ENCODE peak calls at places on chromosomes 4 and X, in four cellular contexts. R is neural progenitor cell, W is natural killer cell, X is suprapubic skin. B is an unnamed sample.

GRCh38 chrX:26026179-26026578 is 112.0 kb upstream of the MAGEB18 start:
- DNase-seq in W (no peak), R (no peak), X (no peak), B (no peak)

GRCh38 chrX:9318761-9319160 is 146.1 kb upstream of the TBL1X start:
- DNase-seq in R (no peak), W (no peak), X (no peak), B (no peak)

GRCh38 chr4:99383381-99383780 is 30.8 kb upstream of the ADH1C start:
- DNase-seq in X (no peak), R (no peak), W (no peak), B (no peak)

GRCh38 chr4:15398732-15399131 is 29.1 kb upstream of the C1QTNF7 start:
- DNase-seq in R (no peak), X (no peak), W (no peak), B (no peak)

GRCh38 chr4:52266537-52267137 is 215.5 kb downstream of the SPATA18 start:
- DNase-seq in R (no peak), X (no peak), W (no peak), B (no peak)

GRCh38 chr4:96983830-96984229 is 1143.9 kb downstream of the PDHA2 start:
- DNase-seq in R (no peak), W (no peak), X (no peak), B (no peak)

GRCh38 chr4:109251396-109251795 is 51.1 kb downstream of the COL25A1 start:
- DNase-seq in X (no peak), W (no peak), R (no peak), B (no peak)

GRCh38 chr4:2714071-2714770 is 41.9 kb downstream of the TNIP2 start:
- DNase-seq in W (no peak), X (no peak), R (no peak), B (no peak)

GRCh38 chr4:3756343-3757059 is 9.7 kb upstream of the ADRA2C start:
- DNase-seq in X (no peak), W (no peak), R (no peak), B (no peak)

GRCh38 chrX:44036336-44036735 is 63.1 kb upstream of the NDP start:
- DNase-seq in R (no peak), W (no peak), X (no peak), B (no peak)

GRCh38 chrX:149513713-149514427 is 8.8 kb upstream of the IDS start:
- DNase-seq in X (no peak), R (no peak), W (peak; percentile 40), B (no peak)

GRCh38 chr4:142353149-142353738 is 492.9 kb downstream of the INPP4B start:
- DNase-seq in X (no peak), W (no peak), R (peak; percentile 85), B (no peak)

GRCh38 chrX:110791206-110791605 is 4.4 kb downstream of the CHRDL1 start:
- DNase-seq in W (no peak), R (no peak), X (no peak), B (no peak)

GRCh38 chrX:153412746-153413720 is 1.8 kb downstream of the ZFP92 start:
- DNase-seq in R (peak; percentile 18), W (no peak), X (no peak), B (no peak)

GRCh38 chrX:97398030-97398551 is 514.4 kb downstream of the RPA4 start:
- DNase-seq in X (no peak), R (no peak), W (no peak), B (no peak)

GRCh38 chr4:81724925-81725329 is 253.2 kb upstream of the RASGEF1B start:
- DNase-seq in X (no peak), R (peak; percentile 15), W (peak; percentile 30), B (peak; percentile 78)

GRCh38 chr4:114519368-114519767 is 79.2 kb upstream of the UGT8 start:
- DNase-seq in X (no peak), R (peak; percentile 10), W (no peak), B (no peak)

GRCh38 chr4:8547108-8547911 is 32.9 kb upstream of the GPR78 start:
- DNase-seq in R (peak; percentile 56), X (no peak), W (no peak), B (no peak)

GRCh38 chr4:152950402-152951274 is 14.5 kb downstream of the FHDC1 start:
- DNase-seq in X (no peak), R (no peak), W (no peak), B (no peak)

GRCh38 chr4:176957353-176958118 is 164.8 kb upstream of the VEGFC start:
- DNase-seq in W (no peak), X (no peak), R (no peak), B (no peak)

GRCh38 chr4:48986654-48987164 is 634 bp downstream of the CWH43 start:
- DNase-seq in X (no peak), W (no peak), R (no peak), B (no peak)

GRCh38 chrX:67720344-67720743 is 176.5 kb downstream of the AR start:
- DNase-seq in W (no peak), R (no peak), X (no peak), B (no peak)

GRCh38 chr4:147782087-147782781 is 50.3 kb downstream of the ARHGAP10 start:
- DNase-seq in R (no peak), W (no peak), X (no peak), B (no peak)

GRCh38 chrX:107684956-107685385 is 56.7 kb downstream of the PRPS1 start:
- DNase-seq in X (peak; percentile 85), R (no peak), W (no peak), B (peak; percentile 67)

GRCh38 chrX:137432609-137433008 is 133.3 kb upstream of the ZIC3 start:
- DNase-seq in X (no peak), W (no peak), R (peak; percentile 51), B (no peak)

GRCh38 chrX:86369847-86370630 is 221.8 kb downstream of the DACH2 start:
- DNase-seq in X (no peak), W (no peak), R (no peak), B (no peak)

GRCh38 chr4:120132935-120133334 is 66.3 kb upstream of the MAD2L1 start:
- DNase-seq in R (no peak), W (no peak), X (no peak), B (no peak)

DNA sequence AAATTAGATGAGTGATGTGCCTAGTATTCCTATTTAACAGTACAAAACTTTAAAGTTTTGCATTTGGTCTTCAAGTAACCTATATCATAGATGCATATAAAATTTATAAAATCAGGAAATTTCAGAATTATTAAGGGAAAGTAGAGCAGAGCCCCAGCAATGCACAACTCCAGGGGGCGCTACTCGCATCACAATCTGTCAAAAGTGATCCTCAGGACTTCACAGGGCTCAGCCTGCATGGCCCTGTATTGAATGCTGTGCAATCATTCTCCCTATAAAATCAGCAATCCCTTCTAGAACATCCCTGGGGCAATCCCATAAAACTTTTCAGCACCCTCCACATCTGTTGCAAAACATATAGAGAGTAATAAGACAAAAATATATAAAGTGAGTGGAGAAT is 12.4 kb upstream of the PPARGC1A start:
- DNase-seq in R (no peak), W (no peak), X (no peak), B (no peak)
- TF ChIP-seq CTCF in R (peak; percentile 50), W (no peak), X (no peak), B (no peak)

GRCh38 chrX:112868586-112868985 is 28.0 kb upstream of the AMOT start:
- DNase-seq in X (no peak), W (no peak), R (no peak), B (no peak)

GRCh38 chrX:112865464-112866025 is 24.9 kb upstream of the AMOT start:
- DNase-seq in R (no peak), W (no peak), X (no peak), B (no peak)

GRCh38 chrX:112867570-112867969 is 26.9 kb upstream of the AMOT start:
- DNase-seq in X (no peak), R (peak; percentile 38), W (no peak), B (no peak)

GRCh38 chrX:112866175-112866574 is 25.5 kb upstream of the AMOT start:
- DNase-seq in X (no peak), W (no peak), R (no peak), B (no peak)

GRCh38 chrX:112863850-112864249 is 23.2 kb upstream of the AMOT start:
- DNase-seq in W (no peak), X (no peak), R (no peak), B (no peak)
- TF ChIP-seq CTCF in W (no peak), X (no peak), R (no peak), B (no peak)

GRCh38 chrX:14344172-14344940 is 185.0 kb upstream of the GLRA2 start:
- DNase-seq in R (no peak), X (no peak), W (no peak), B (no peak)
- TF ChIP-seq CTCF in R (peak; percentile 38), X (no peak), W (no peak), B (no peak)

GRCh38 chr4:6134612-6135220 is 65.6 kb downstream of the JAKMIP1 start:
- DNase-seq in W (peak; percentile 28), R (no peak), X (no peak), B (no peak)
- TF ChIP-seq CTCF in W (peak; percentile 18), R (peak; percentile 33), X (no peak), B (no peak)

GRCh38 chrX:131213400-131213799 is 75.7 kb downstream of the IGSF1 start:
- DNase-seq in W (no peak), X (no peak), R (no peak), B (no peak)

GRCh38 chrX:131216828-131217227 is 72.3 kb downstream of the IGSF1 start:
- DNase-seq in R (no peak), X (no peak), W (no peak), B (no peak)

DNA sequence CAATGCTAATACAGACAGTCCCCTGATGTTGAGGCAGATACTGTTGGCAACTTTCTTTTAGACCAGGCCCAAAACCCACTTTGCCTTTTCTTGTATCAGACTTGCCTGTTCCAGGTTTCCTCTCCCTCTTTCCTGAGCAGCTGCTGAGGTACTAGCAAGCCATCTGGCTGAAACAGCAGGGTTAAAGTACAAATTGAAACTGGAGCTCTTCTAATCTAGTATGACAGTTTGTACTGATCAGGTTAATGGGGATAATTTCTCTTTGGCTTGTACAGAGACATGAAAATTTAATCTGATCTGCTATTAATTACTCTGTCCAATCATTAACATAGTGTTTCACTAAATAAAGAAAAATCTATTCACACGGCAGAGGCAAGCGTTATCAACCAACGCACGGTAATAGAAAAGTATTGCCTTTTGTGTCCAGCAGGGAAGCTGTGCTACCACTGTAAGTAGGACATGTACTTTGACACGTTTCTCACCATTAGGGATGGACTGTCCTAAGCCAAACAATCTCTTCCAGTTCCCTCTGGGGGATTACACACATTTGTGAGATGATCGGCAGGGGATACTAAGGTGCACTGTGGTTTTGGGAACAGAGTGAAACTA is 71.1 kb downstream of the IGSF1 start:
- DNase-seq in R (no peak), W (no peak), X (no peak), B (no peak)
- TF ChIP-seq CTCF in R (no peak), W (no peak), X (no peak), B (no peak)

GRCh38 chr4:16750216-16750615 is 148.2 kb downstream of the LDB2 start:
- DNase-seq in W (no peak), R (no peak), X (no peak), B (no peak)

GRCh38 chr4:16750882-16751642 is 147.4 kb downstream of the LDB2 start:
- DNase-seq in R (no peak), X (no peak), W (no peak), B (no peak)

GRCh38 chr4:16757080-16757521 is 141.3 kb downstream of the LDB2 start:
- DNase-seq in W (no peak), R (no peak), X (no peak), B (no peak)

GRCh38 chr4:16754104-16754503 is 144.3 kb downstream of the LDB2 start:
- DNase-seq in R (no peak), X (no peak), W (no peak), B (no peak)

DNA sequence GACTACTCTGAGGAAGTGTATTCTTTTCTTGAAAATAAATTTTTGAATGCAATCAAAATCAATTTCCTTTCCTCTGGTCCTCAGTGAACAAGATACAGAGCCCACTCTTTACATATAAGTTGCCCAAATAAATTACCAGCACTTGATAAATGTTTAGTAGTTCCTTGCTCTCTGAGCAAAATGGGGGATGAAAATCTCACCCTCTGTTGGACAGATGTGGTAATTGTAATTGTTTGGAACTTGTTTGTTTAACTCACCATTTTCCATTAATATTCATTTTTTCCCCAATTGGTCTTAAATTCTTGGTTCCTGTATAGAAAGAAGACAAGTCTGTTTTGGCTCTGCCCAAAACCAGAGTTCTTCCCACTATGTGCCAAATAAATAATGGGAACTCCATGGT is 146.3 kb downstream of the LDB2 start:
- DNase-seq in R (no peak), W (no peak), X (no peak), B (no peak)
- TF ChIP-seq CTCF in R (peak; percentile 42), W (no peak), X (no peak), B (no peak)